ENCODE peak calls at places on chromosome 17, in five cellular contexts. U, P, O, F and G are unnamed samples.

GRCh38 chr17:15408803-15409202 is 58.6 kb downstream of the CDRT4 start:
- DNase-seq in P (no peak), F (no peak), U (no peak), O (no peak), G (no peak)

GRCh38 chr17:36937961-36938565 is 788 bp downstream of the LHX1 start:
- DNase-seq in F (peak; percentile 25), U (no peak), P (no peak), O (no peak), G (no peak)

GRCh38 chr17:61335845-61336655 is 63.6 kb upstream of the TBX2 start:
- DNase-seq in F (peak; percentile 78), P (no peak), O (peak; percentile 93), U (peak; percentile 23), G (no peak)

GRCh38 chr17:83145831-83146230 is 66.4 kb downstream of the METRNL start:
- DNase-seq in U (no peak), P (no peak), O (no peak), F (no peak), G (no peak)

GRCh38 chr17:4881761-4882555 is 17.4 kb upstream of the C17orf107 start:
- DNase-seq in F (peak; percentile 12), U (peak; percentile 81), O (no peak), P (peak; percentile 71), G (peak; percentile 71)

GRCh38 chr17:79261361-79262072 is 186.9 kb downstream of the ENGASE start:
- DNase-seq in U (no peak), O (no peak), F (no peak), P (no peak), G (no peak)

GRCh38 chr17:76569607-76570279 is 15.9 kb downstream of the ST6GALNAC2 start:
- DNase-seq in F (no peak), P (no peak), U (no peak), O (no peak), G (no peak)

GRCh38 chr17:70535986-70536385 is 366.7 kb downstream of the KCNJ2 start:
- DNase-seq in F (no peak), O (no peak), U (no peak), P (no peak), G (no peak)

GRCh38 chr17:71883258-71883657 is 237.6 kb upstream of the SOX9 start:
- DNase-seq in O (no peak), U (no peak), P (no peak), F (no peak), G (no peak)

GRCh38 chr17:38556234-38556633 is 49.5 kb downstream of the SRCIN1 start:
- DNase-seq in P (no peak), U (no peak), F (no peak), O (no peak), G (no peak)

GRCh38 chr17:65307366-65308316 is 170.5 kb downstream of the RGS9 start:
- DNase-seq in U (no peak), P (no peak), F (no peak), O (no peak), G (no peak)